ENCODE peak calls at places on chromosomes 7 and 10, in nine cellular contexts. One of them, this sample, is unnamed.

GRCh38 chr7:151251926-151252835 is 3.7 kb upstream of the SMARCD3 start:
- DNase-seq in keratinocyte: no peak
- DNase-seq in endothelial cell: peak
- DNase-seq in bronchial epithelial cell: peak
- DNase-seq in NCI-H774: peak
- DNase-seq in IMR-90: peak
- DNase-seq in mucosa of gallbladder: peak
- DNase-seq in HEK293T: peak
- DNase-seq in activated T-cell treated with anti-CD3 and anti-CD28 coated beads, Interleukin-2, amount 50 U/mL, for 1 hour: no peak
- DNase-seq in this sample: peak

GRCh38 chr10:31352436-31353226 is 33.6 kb downstream of the ZEB1 start:
- DNase-seq in HEK293T: no peak
- DNase-seq in endothelial cell: no peak
- DNase-seq in bronchial epithelial cell: no peak
- DNase-seq in mucosa of gallbladder: no peak
- DNase-seq in keratinocyte: no peak
- DNase-seq in NCI-H774: no peak
- DNase-seq in activated T-cell treated with anti-CD3 and anti-CD28 coated beads, Interleukin-2, amount 50 U/mL, for 1 hour: no peak
- DNase-seq in IMR-90: no peak
- DNase-seq in this sample: no peak

GRCh38 chr7:117810642-117811512 is 62.4 kb downstream of the CTTNBP2 start:
- DNase-seq in NCI-H774: no peak
- DNase-seq in endothelial cell: no peak
- DNase-seq in bronchial epithelial cell: peak
- DNase-seq in keratinocyte: no peak
- DNase-seq in HEK293T: no peak
- DNase-seq in activated T-cell treated with anti-CD3 and anti-CD28 coated beads, Interleukin-2, amount 50 U/mL, for 1 hour: no peak
- DNase-seq in IMR-90: peak
- DNase-seq in mucosa of gallbladder: no peak
- DNase-seq in this sample: no peak

GRCh38 chr7:41889472-41889871 is 186.6 kb upstream of the INHBA start:
- DNase-seq in HEK293T: no peak
- DNase-seq in mucosa of gallbladder: no peak
- DNase-seq in IMR-90: no peak
- DNase-seq in endothelial cell: no peak
- DNase-seq in bronchial epithelial cell: no peak
- DNase-seq in keratinocyte: no peak
- DNase-seq in NCI-H774: no peak
- DNase-seq in activated T-cell treated with anti-CD3 and anti-CD28 coated beads, Interleukin-2, amount 50 U/mL, for 1 hour: no peak
- DNase-seq in this sample: no peak

GRCh38 chr10:44998146-44998631 is 2.5 kb upstream of the ZNF22 start:
- DNase-seq in bronchial epithelial cell: no peak
- DNase-seq in activated T-cell treated with anti-CD3 and anti-CD28 coated beads, Interleukin-2, amount 50 U/mL, for 1 hour: no peak
- DNase-seq in keratinocyte: no peak
- DNase-seq in NCI-H774: no peak
- DNase-seq in endothelial cell: no peak
- DNase-seq in IMR-90: peak
- DNase-seq in mucosa of gallbladder: no peak
- DNase-seq in HEK293T: no peak
- DNase-seq in this sample: no peak

GRCh38 chr10:79927111-79927828 is 21.6 kb downstream of the SFTPD start:
- DNase-seq in HEK293T: peak
- DNase-seq in mucosa of gallbladder: peak
- DNase-seq in endothelial cell: no peak
- DNase-seq in activated T-cell treated with anti-CD3 and anti-CD28 coated beads, Interleukin-2, amount 50 U/mL, for 1 hour: no peak
- DNase-seq in NCI-H774: no peak
- DNase-seq in IMR-90: no peak
- DNase-seq in bronchial epithelial cell: no peak
- DNase-seq in keratinocyte: no peak
- DNase-seq in this sample: peak

GRCh38 chr7:107228291-107228690 is 59.5 kb downstream of the HBP1 start:
- DNase-seq in activated T-cell treated with anti-CD3 and anti-CD28 coated beads, Interleukin-2, amount 50 U/mL, for 1 hour: no peak
- DNase-seq in endothelial cell: no peak
- DNase-seq in NCI-H774: no peak
- DNase-seq in mucosa of gallbladder: no peak
- DNase-seq in HEK293T: no peak
- DNase-seq in bronchial epithelial cell: no peak
- DNase-seq in keratinocyte: no peak
- DNase-seq in IMR-90: peak
- DNase-seq in this sample: no peak

GRCh38 chr7:20340839-20341238 is 10.1 kb downstream of the ITGB8 start:
- DNase-seq in keratinocyte: peak
- DNase-seq in IMR-90: no peak
- DNase-seq in HEK293T: no peak
- DNase-seq in mucosa of gallbladder: peak
- DNase-seq in activated T-cell treated with anti-CD3 and anti-CD28 coated beads, Interleukin-2, amount 50 U/mL, for 1 hour: no peak
- DNase-seq in NCI-H774: no peak
- DNase-seq in bronchial epithelial cell: peak
- DNase-seq in endothelial cell: no peak
- DNase-seq in this sample: peak

GRCh38 chr7:31192996-31193395 is 140.9 kb downstream of the ADCYAP1R1 start:
- DNase-seq in activated T-cell treated with anti-CD3 and anti-CD28 coated beads, Interleukin-2, amount 50 U/mL, for 1 hour: no peak
- DNase-seq in IMR-90: peak
- DNase-seq in HEK293T: peak
- DNase-seq in bronchial epithelial cell: peak
- DNase-seq in keratinocyte: no peak
- DNase-seq in mucosa of gallbladder: peak
- DNase-seq in endothelial cell: peak
- DNase-seq in NCI-H774: peak
- DNase-seq in this sample: peak

GRCh38 chr10:94052901-94053638 is 59.3 kb downstream of the PLCE1 start:
- DNase-seq in keratinocyte: no peak
- DNase-seq in IMR-90: no peak
- DNase-seq in activated T-cell treated with anti-CD3 and anti-CD28 coated beads, Interleukin-2, amount 50 U/mL, for 1 hour: no peak
- DNase-seq in HEK293T: no peak
- DNase-seq in NCI-H774: no peak
- DNase-seq in endothelial cell: no peak
- DNase-seq in mucosa of gallbladder: no peak
- DNase-seq in bronchial epithelial cell: no peak
- DNase-seq in this sample: no peak

GRCh38 chr7:28708458-28708951 is 249.6 kb downstream of the TRIL start:
- DNase-seq in HEK293T: peak
- DNase-seq in keratinocyte: no peak
- DNase-seq in activated T-cell treated with anti-CD3 and anti-CD28 coated beads, Interleukin-2, amount 50 U/mL, for 1 hour: no peak
- DNase-seq in IMR-90: no peak
- DNase-seq in NCI-H774: no peak
- DNase-seq in bronchial epithelial cell: no peak
- DNase-seq in mucosa of gallbladder: no peak
- DNase-seq in endothelial cell: no peak
- DNase-seq in this sample: no peak

GRCh38 chr10:100360234-100360633 is 13.2 kb downstream of the SCD start:
- DNase-seq in endothelial cell: no peak
- DNase-seq in activated T-cell treated with anti-CD3 and anti-CD28 coated beads, Interleukin-2, amount 50 U/mL, for 1 hour: no peak
- DNase-seq in mucosa of gallbladder: no peak
- DNase-seq in bronchial epithelial cell: no peak
- DNase-seq in HEK293T: no peak
- DNase-seq in IMR-90: no peak
- DNase-seq in keratinocyte: no peak
- DNase-seq in NCI-H774: no peak
- DNase-seq in this sample: no peak

GRCh38 chr7:141053626-141054025 is 20.2 kb upstream of the TMEM178B start:
- DNase-seq in NCI-H774: peak
- DNase-seq in endothelial cell: no peak
- DNase-seq in HEK293T: no peak
- DNase-seq in bronchial epithelial cell: no peak
- DNase-seq in mucosa of gallbladder: no peak
- DNase-seq in activated T-cell treated with anti-CD3 and anti-CD28 coated beads, Interleukin-2, amount 50 U/mL, for 1 hour: peak
- DNase-seq in IMR-90: no peak
- DNase-seq in keratinocyte: no peak
- DNase-seq in this sample: no peak

GRCh38 chr7:135368416-135369186 is 135.0 kb downstream of the STRA8 start:
- DNase-seq in HEK293T: no peak
- DNase-seq in mucosa of gallbladder: no peak
- DNase-seq in keratinocyte: no peak
- DNase-seq in NCI-H774: no peak
- DNase-seq in activated T-cell treated with anti-CD3 and anti-CD28 coated beads, Interleukin-2, amount 50 U/mL, for 1 hour: no peak
- DNase-seq in bronchial epithelial cell: peak
- DNase-seq in endothelial cell: no peak
- DNase-seq in IMR-90: no peak
- DNase-seq in this sample: no peak

GRCh38 chr10:93110472-93111146 is 36.9 kb downstream of the CYP26A1 start:
- DNase-seq in IMR-90: no peak
- DNase-seq in bronchial epithelial cell: no peak
- DNase-seq in keratinocyte: no peak
- DNase-seq in endothelial cell: no peak
- DNase-seq in mucosa of gallbladder: no peak
- DNase-seq in activated T-cell treated with anti-CD3 and anti-CD28 coated beads, Interleukin-2, amount 50 U/mL, for 1 hour: no peak
- DNase-seq in HEK293T: no peak
- DNase-seq in NCI-H774: no peak
- DNase-seq in this sample: no peak

GRCh38 chr7:4809091-4809591 is 33.7 kb downstream of the AP5Z1 start:
- DNase-seq in activated T-cell treated with anti-CD3 and anti-CD28 coated beads, Interleukin-2, amount 50 U/mL, for 1 hour: peak
- DNase-seq in HEK293T: no peak
- DNase-seq in endothelial cell: no peak
- DNase-seq in NCI-H774: no peak
- DNase-seq in keratinocyte: no peak
- DNase-seq in IMR-90: no peak
- DNase-seq in mucosa of gallbladder: no peak
- DNase-seq in bronchial epithelial cell: no peak
- DNase-seq in this sample: no peak

GRCh38 chr10:71371750-71372166 is 25.0 kb upstream of the CDH23 start:
- DNase-seq in NCI-H774: no peak
- DNase-seq in mucosa of gallbladder: no peak
- DNase-seq in bronchial epithelial cell: no peak
- DNase-seq in IMR-90: no peak
- DNase-seq in endothelial cell: no peak
- DNase-seq in HEK293T: no peak
- DNase-seq in keratinocyte: no peak
- DNase-seq in activated T-cell treated with anti-CD3 and anti-CD28 coated beads, Interleukin-2, amount 50 U/mL, for 1 hour: no peak
- DNase-seq in this sample: no peak

GRCh38 chr7:112104153-112104552 is 102.0 kb downstream of the DOCK4 start:
- DNase-seq in activated T-cell treated with anti-CD3 and anti-CD28 coated beads, Interleukin-2, amount 50 U/mL, for 1 hour: no peak
- DNase-seq in endothelial cell: no peak
- DNase-seq in keratinocyte: no peak
- DNase-seq in IMR-90: no peak
- DNase-seq in mucosa of gallbladder: no peak
- DNase-seq in bronchial epithelial cell: no peak
- DNase-seq in NCI-H774: no peak
- DNase-seq in HEK293T: no peak
- DNase-seq in this sample: no peak

GRCh38 chr10:80855348-80855971 is 317.8 kb downstream of the SH2D4B start:
- DNase-seq in IMR-90: no peak
- DNase-seq in keratinocyte: no peak
- DNase-seq in mucosa of gallbladder: no peak
- DNase-seq in NCI-H774: no peak
- DNase-seq in bronchial epithelial cell: peak
- DNase-seq in HEK293T: peak
- DNase-seq in endothelial cell: peak
- DNase-seq in activated T-cell treated with anti-CD3 and anti-CD28 coated beads, Interleukin-2, amount 50 U/mL, for 1 hour: no peak
- DNase-seq in this sample: no peak

GRCh38 chr10:15254808-15255655 is 86.5 kb upstream of the NMT2 start:
- DNase-seq in bronchial epithelial cell: no peak
- DNase-seq in HEK293T: no peak
- DNase-seq in keratinocyte: no peak
- DNase-seq in NCI-H774: no peak
- DNase-seq in IMR-90: no peak
- DNase-seq in activated T-cell treated with anti-CD3 and anti-CD28 coated beads, Interleukin-2, amount 50 U/mL, for 1 hour: peak
- DNase-seq in mucosa of gallbladder: no peak
- DNase-seq in endothelial cell: peak
- DNase-seq in this sample: peak

GRCh38 chr10:31288961-31289360 is 30.1 kb upstream of the ZEB1 start:
- DNase-seq in mucosa of gallbladder: no peak
- DNase-seq in HEK293T: no peak
- DNase-seq in bronchial epithelial cell: no peak
- DNase-seq in NCI-H774: no peak
- DNase-seq in keratinocyte: no peak
- DNase-seq in endothelial cell: no peak
- DNase-seq in activated T-cell treated with anti-CD3 and anti-CD28 coated beads, Interleukin-2, amount 50 U/mL, for 1 hour: no peak
- DNase-seq in IMR-90: peak
- DNase-seq in this sample: no peak

GRCh38 chr10:5905854-5906507 is 15.9 kb downstream of the FBH1 start:
- DNase-seq in HEK293T: no peak
- DNase-seq in NCI-H774: no peak
- DNase-seq in keratinocyte: no peak
- DNase-seq in bronchial epithelial cell: no peak
- DNase-seq in activated T-cell treated with anti-CD3 and anti-CD28 coated beads, Interleukin-2, amount 50 U/mL, for 1 hour: no peak
- DNase-seq in IMR-90: no peak
- DNase-seq in mucosa of gallbladder: peak
- DNase-seq in endothelial cell: peak
- DNase-seq in this sample: peak

GRCh38 chr10:79022565-79023488 is 45.9 kb upstream of the ZMIZ1 start:
- DNase-seq in endothelial cell: no peak
- DNase-seq in bronchial epithelial cell: no peak
- DNase-seq in NCI-H774: no peak
- DNase-seq in mucosa of gallbladder: peak
- DNase-seq in HEK293T: peak
- DNase-seq in keratinocyte: no peak
- DNase-seq in activated T-cell treated with anti-CD3 and anti-CD28 coated beads, Interleukin-2, amount 50 U/mL, for 1 hour: no peak
- DNase-seq in IMR-90: no peak
- DNase-seq in this sample: no peak

GRCh38 chr7:140640727-140641531 is at the start of gene DENND2A:
- DNase-seq in mucosa of gallbladder: peak
- DNase-seq in HEK293T: peak
- DNase-seq in NCI-H774: peak
- DNase-seq in endothelial cell: peak
- DNase-seq in bronchial epithelial cell: no peak
- DNase-seq in keratinocyte: no peak
- DNase-seq in IMR-90: peak
- DNase-seq in activated T-cell treated with anti-CD3 and anti-CD28 coated beads, Interleukin-2, amount 50 U/mL, for 1 hour: peak
- DNase-seq in this sample: peak

GRCh38 chr7:87886875-87887274 is 10.6 kb downstream of the DBF4 start:
- DNase-seq in HEK293T: no peak
- DNase-seq in endothelial cell: no peak
- DNase-seq in mucosa of gallbladder: no peak
- DNase-seq in NCI-H774: peak
- DNase-seq in activated T-cell treated with anti-CD3 and anti-CD28 coated beads, Interleukin-2, amount 50 U/mL, for 1 hour: no peak
- DNase-seq in keratinocyte: no peak
- DNase-seq in IMR-90: peak
- DNase-seq in bronchial epithelial cell: peak
- DNase-seq in this sample: no peak

GRCh38 chr7:6440381-6440780 is 7.4 kb downstream of the DAGLB start:
- DNase-seq in HEK293T: no peak
- DNase-seq in NCI-H774: no peak
- DNase-seq in mucosa of gallbladder: no peak
- DNase-seq in bronchial epithelial cell: no peak
- DNase-seq in activated T-cell treated with anti-CD3 and anti-CD28 coated beads, Interleukin-2, amount 50 U/mL, for 1 hour: no peak
- DNase-seq in keratinocyte: no peak
- DNase-seq in IMR-90: no peak
- DNase-seq in endothelial cell: no peak
- DNase-seq in this sample: no peak